ENCODE peak calls at places on chromosomes 11 and 22, in ten cellular contexts. X is breast epithelium, V is suprapubic skin, J is body of pancreas, U is esophagus muscularis mucosa, B is IMR-90, G is right lobe of liver, Q is gastrocnemius medialis, R is K562, F is HCT116. C is an unnamed sample.

GRCh38 chr11:99410636-99411035 is 389.9 kb downstream of the CNTN5 start:
- DNase-seq in B (no peak), R (no peak), V (no peak), F (no peak), G (no peak), Q (no peak), J (no peak), U (no peak), X (no peak), C (no peak)

GRCh38 chr11:69264486-69264885 is 29.5 kb upstream of the MYEOV start:
- DNase-seq in F (no peak), J (no peak), Q (no peak), X (no peak), B (no peak), U (no peak), G (no peak), R (no peak), V (no peak), C (no peak)

GRCh38 chr11:113048820-113049555 is 87.8 kb downstream of the NCAM1 start:
- DNase-seq in B (no peak), U (no peak), F (no peak), X (no peak), J (no peak), G (no peak), V (no peak), Q (no peak), R (no peak), C (no peak)

GRCh38 chr22:26430600-26430999 is 1.5 kb downstream of the ASPHD2 start:
- DNase-seq in F (no peak), B (no peak), U (no peak), G (no peak), V (no peak), J (no peak), Q (no peak), R (no peak), X (no peak), C (no peak)

GRCh38 chr11:34658071-34659015 is 37.5 kb downstream of the EHF start:
- DNase-seq in F (no peak), V (no peak), J (no peak), G (no peak), X (no peak), B (no peak), Q (no peak), R (no peak), U (no peak), C (no peak)

GRCh38 chr11:113014731-113015455 is 53.7 kb downstream of the NCAM1 start:
- DNase-seq in J (no peak), R (no peak), B (no peak), Q (peak; percentile 58), X (no peak), V (no peak), G (no peak), F (no peak), U (no peak), C (peak; percentile 84)

GRCh38 chr22:31447337-31447736 is 42.3 kb downstream of the EIF4ENIF1 start:
- DNase-seq in R (no peak), Q (peak; percentile 57), V (no peak), B (no peak), G (no peak), F (no peak), U (no peak), X (no peak), J (no peak), C (peak; percentile 44)

GRCh38 chr11:99327527-99327926 is 306.8 kb downstream of the CNTN5 start:
- DNase-seq in V (no peak), G (no peak), X (no peak), Q (no peak), F (no peak), J (no peak), U (no peak), R (no peak), B (peak; percentile 21), C (no peak)

GRCh38 chr11:64729851-64730382 is 6.9 kb upstream of the NRXN2 start:
- DNase-seq in F (no peak), B (no peak), J (peak; percentile 43), Q (no peak), G (peak; percentile 63), U (no peak), V (no peak), X (no peak), R (peak; percentile 82), C (no peak)

GRCh38 chr11:57410287-57410686 is 16.6 kb downstream of the SLC43A3 start:
- DNase-seq in U (no peak), G (no peak), V (no peak), R (no peak), B (peak; percentile 96), F (no peak), X (no peak), Q (no peak), J (no peak), C (no peak)

GRCh38 chr22:49640366-49641095 is 187.1 kb downstream of the BRD1 start:
- DNase-seq in G (no peak), R (no peak), V (no peak), U (no peak), J (no peak), Q (no peak), F (no peak), X (no peak), B (no peak), C (no peak)

DNA sequence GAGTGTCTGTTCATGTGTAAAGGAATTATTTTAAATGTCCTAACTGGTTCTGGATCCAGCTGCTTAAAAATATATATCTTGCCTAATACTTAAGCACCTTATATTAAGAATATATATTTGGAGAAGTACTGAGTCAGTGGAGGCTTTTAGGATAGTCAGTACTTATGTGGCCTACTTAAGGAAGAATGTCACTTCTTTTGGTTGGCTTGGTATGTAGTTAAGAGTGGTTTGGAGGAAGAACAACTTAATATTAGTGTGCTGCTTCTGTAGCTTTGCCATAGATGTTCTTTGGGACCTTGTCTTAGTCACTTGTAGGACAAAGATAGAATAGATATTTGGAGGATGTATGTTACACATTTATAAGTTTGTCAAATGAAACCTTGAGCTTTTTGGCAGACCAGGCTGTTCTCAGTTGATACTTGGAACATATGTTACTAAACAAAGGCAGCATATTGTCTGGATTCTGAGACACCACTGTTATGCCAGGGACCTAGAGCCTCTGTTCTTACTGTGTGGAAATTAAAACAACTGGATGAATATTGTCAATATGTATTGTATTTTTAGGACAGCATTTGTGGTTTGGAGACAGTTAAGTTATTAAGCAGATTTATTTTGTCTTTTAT is 4.9 kb downstream of the HIPK3 start:
- DNase-seq in U (no peak), B (peak; percentile 24), V (no peak), Q (no peak), F (no peak), G (no peak), J (no peak), X (no peak), R (no peak), C (no peak)
- H3K4me3 ChIP-seq in U (peak overlapping the region; percentile 21), B (no peak overlapping the region), V (no peak overlapping the region), Q (peak overlapping the region; percentile 10), F (no peak overlapping the region), G (no peak overlapping the region), J (no peak overlapping the region), X (no peak overlapping the region), R (no peak overlapping the region), C (no peak overlapping the region)

GRCh38 chr11:3996651-3997050 is 97.9 kb upstream of the RRM1 start:
- DNase-seq in B (no peak), J (no peak), R (no peak), U (no peak), F (no peak), Q (no peak), V (no peak), G (no peak), X (no peak), C (no peak)
- H3K9me3 ChIP-seq in B (peaks cover 7% of the 10 kb centered on the region), J (no peaks in the 10 kb centered on the region), R (peaks cover 8% of the 10 kb centered on the region), U (peaks cover 9% of the 10 kb centered on the region), F (peaks cover 4% of the 10 kb centered on the region), Q (no peaks in the 10 kb centered on the region), V (peaks cover 8% of the 10 kb centered on the region), G (no peaks in the 10 kb centered on the region), X (peaks cover 10% of the 10 kb centered on the region), C (peaks cover 11% of the 10 kb centered on the region)

GRCh38 chr11:74403607-74404006 is 5.4 kb upstream of the PGM2L1 start:
- DNase-seq in J (no peak), B (no peak), R (no peak), V (no peak), F (no peak), G (no peak), X (no peak), U (no peak), Q (no peak), C (no peak)

GRCh38 chr11:74398244-74399159 is at the start of gene PGM2L1:
- DNase-seq in X (peak; percentile 90), R (peak; percentile 91), G (peak; percentile 94), V (peak; percentile 96), J (peak; percentile 94), Q (peak; percentile 91), B (peak; percentile 90), F (peak; percentile 88), U (peak; percentile 98), C (peak; percentile 95)

GRCh38 chr11:74397531-74398243 is 546 bp downstream of the PGM2L1 start:
- DNase-seq in G (no peak), U (no peak), B (peak; percentile 30), F (peak; percentile 48), Q (peak; percentile 18), V (no peak), R (peak; percentile 35), J (peak; percentile 32), X (no peak), C (no peak)
- TF ChIP-seq POLR2A in G (no peak), U (no peak), B (no peak), F (no peak), Q (no peak), V (no peak), R (no peak), J (no peak), X (no peak), C (no peak)

GRCh38 chr11:130214861-130215530 is 55.4 kb downstream of the ST14 start:
- DNase-seq in X (peak; percentile 3), V (no peak), Q (no peak), G (no peak), R (no peak), U (peak; percentile 72), F (no peak), J (peak; percentile 6), B (no peak), C (no peak)
- H3K4me3 ChIP-seq in X (no peak overlapping the region), V (no peak overlapping the region), Q (no peak overlapping the region), G (no peak overlapping the region), R (no peak overlapping the region), U (no peak overlapping the region), F (no peak overlapping the region), J (no peak overlapping the region), B (no peak overlapping the region), C (no peak overlapping the region)

GRCh38 chr11:42762348-42762747 is 549.4 kb upstream of the API5 start:
- DNase-seq in V (no peak), G (no peak), U (no peak), R (no peak), Q (no peak), B (no peak), X (no peak), F (no peak), J (no peak), C (no peak)
- H3K9me3 ChIP-seq in V (no peaks in the 10 kb centered on the region), G (no peaks in the 10 kb centered on the region), U (no peaks in the 10 kb centered on the region), R (no peaks in the 10 kb centered on the region), Q (no peaks in the 10 kb centered on the region), B (peaks cover 2% of the 10 kb centered on the region), X (no peaks in the 10 kb centered on the region), F (no peaks in the 10 kb centered on the region), J (no peaks in the 10 kb centered on the region), C (no peaks in the 10 kb centered on the region)

C was measured in heart left ventricle.